ENCODE peak calls at places on chromosomes 2 and 18, in five cellular contexts. D is adrenal gland, F is IMR-90, O is uterus, I is H1. X is an unnamed sample.

GRCh38 chr2:137950238-137950637 is 14.0 kb upstream of the HNMT start:
- DNase-seq in O (no peak), D (no peak), F (no peak), I (no peak), X (no peak)

GRCh38 chr2:80429251-80429650 is 124.7 kb upstream of the LRRTM1 start:
- DNase-seq in D (no peak), I (no peak), F (no peak), O (no peak), X (no peak)

GRCh38 chr2:127139766-127140165 is 32.8 kb upstream of the BIN1 start:
- DNase-seq in I (no peak), D (no peak), F (no peak), O (no peak), X (no peak)

GRCh38 chr2:27211241-27211942 is 449 bp upstream of the ATRAID start:
- DNase-seq in D (no peak), I (no peak), F (no peak), O (no peak), X (peak; percentile 38)

GRCh38 chr18:7358989-7359726 is 128.3 kb downstream of the LRRC30 start:
- DNase-seq in D (no peak), F (no peak), I (no peak), O (no peak), X (no peak)

GRCh38 chr18:59743561-59743960 is 46.3 kb upstream of the CCBE1 start:
- DNase-seq in O (no peak), D (no peak), I (no peak), F (peak; percentile 67), X (no peak)

GRCh38 chr2:27042985-27043634 is 8.4 kb upstream of the AGBL5 start:
- DNase-seq in O (no peak), D (no peak), F (peak; percentile 78), I (no peak), X (no peak)

GRCh38 chr2:240512666-240513535 is 44.9 kb downstream of the ANKMY1 start:
- DNase-seq in F (no peak), D (no peak), I (no peak), O (no peak), X (no peak)

GRCh38 chr2:69645026-69645425 is 1.5 kb upstream of the AAK1 start:
- DNase-seq in O (no peak), D (no peak), I (no peak), F (no peak), X (peak; percentile 33)

GRCh38 chr2:64988420-64989125 is 626 bp upstream of the SLC1A4 start:
- DNase-seq in O (peak; percentile 67), I (no peak), F (peak; percentile 89), D (peak; percentile 75), X (peak; percentile 81)

GRCh38 chr2:203470371-203470770 is 64.7 kb downstream of the RAPH1 start:
- DNase-seq in F (no peak), I (no peak), D (no peak), O (no peak), X (no peak)

GRCh38 chr2:44150473-44150872 is 18.2 kb upstream of the PPM1B start:
- DNase-seq in F (no peak), D (no peak), O (no peak), I (no peak), X (no peak)

GRCh38 chr2:127597984-127598380 is 48.0 kb upstream of the GPR17 start:
- DNase-seq in D (no peak), O (no peak), I (no peak), F (peak; percentile 61), X (no peak)

DNA sequence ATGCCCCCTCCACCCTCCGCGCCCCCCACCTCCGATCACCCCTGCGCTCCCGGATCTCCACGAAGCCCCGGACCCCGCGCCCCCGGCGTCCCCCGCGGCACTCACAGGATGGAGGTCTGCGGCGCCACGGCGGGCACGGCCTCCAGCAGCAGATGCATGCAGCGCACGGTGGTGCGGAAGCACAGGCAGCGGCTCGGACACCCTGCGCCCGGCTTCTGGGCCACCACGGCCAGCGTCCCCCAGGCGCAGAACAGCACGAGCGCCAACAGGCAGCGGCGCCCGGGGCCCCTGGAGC is 217 bp downstream of the PXDN start:
- DNase-seq in I (no peak), F (no peak), O (no peak), D (no peak), X (no peak)
- TF ChIP-seq POLR2A in I (no peak), F (no peak), O (no peak), D (peak; percentile 12), X (no peak)

DNA sequence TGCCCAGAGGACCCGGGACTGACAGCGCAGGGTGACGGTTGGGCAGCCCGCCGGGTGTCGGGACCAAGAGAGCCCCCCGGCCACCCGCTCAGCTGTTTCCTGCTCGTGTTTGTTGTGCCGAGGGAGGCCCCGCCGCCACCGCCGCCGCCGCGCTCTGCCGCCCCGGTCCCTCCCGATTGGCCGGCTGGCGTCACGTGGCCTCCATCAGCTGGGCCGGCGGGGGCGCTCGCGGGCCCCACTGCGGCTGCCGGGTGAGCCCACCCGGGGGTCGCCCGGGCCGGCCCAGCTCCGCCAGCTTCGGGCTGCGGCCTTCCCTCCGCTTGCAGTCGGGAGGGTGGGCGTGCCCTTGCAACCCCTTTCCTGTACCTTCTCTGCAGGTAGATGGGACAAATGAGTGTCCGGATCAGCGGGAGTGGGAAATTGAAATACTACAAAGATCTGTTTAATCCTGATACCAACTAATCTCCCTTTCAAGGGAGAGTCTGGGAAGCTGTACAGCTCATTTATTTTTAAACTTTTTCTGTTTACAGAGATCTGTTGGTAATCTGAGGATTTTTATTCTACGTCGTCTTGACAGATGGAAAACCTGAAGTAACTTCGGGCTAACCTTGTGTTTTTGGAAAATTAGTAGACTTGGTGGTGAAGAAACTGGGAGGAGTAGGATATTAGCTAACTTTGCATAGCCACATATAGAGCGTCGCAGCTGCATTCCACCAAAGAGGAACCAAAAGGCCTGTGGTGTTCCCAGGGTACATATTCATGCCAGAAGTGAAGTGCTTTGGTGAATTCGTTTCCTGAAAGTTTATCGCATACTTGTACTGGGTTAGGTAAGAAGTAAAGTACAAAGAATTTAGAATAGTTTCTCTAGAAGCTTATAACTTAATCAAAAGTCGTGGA is 1.2 kb downstream of the YPEL5 start:
- DNase-seq in D (peak; percentile 75), I (no peak), F (peak; percentile 40), O (peak; percentile 75), X (peak; percentile 94)
- TF ChIP-seq POLR2A in D (peak; percentile 35), I (no peak), F (peak; percentile 14), O (peak; percentile 82), X (peak; percentile 42)

DNA sequence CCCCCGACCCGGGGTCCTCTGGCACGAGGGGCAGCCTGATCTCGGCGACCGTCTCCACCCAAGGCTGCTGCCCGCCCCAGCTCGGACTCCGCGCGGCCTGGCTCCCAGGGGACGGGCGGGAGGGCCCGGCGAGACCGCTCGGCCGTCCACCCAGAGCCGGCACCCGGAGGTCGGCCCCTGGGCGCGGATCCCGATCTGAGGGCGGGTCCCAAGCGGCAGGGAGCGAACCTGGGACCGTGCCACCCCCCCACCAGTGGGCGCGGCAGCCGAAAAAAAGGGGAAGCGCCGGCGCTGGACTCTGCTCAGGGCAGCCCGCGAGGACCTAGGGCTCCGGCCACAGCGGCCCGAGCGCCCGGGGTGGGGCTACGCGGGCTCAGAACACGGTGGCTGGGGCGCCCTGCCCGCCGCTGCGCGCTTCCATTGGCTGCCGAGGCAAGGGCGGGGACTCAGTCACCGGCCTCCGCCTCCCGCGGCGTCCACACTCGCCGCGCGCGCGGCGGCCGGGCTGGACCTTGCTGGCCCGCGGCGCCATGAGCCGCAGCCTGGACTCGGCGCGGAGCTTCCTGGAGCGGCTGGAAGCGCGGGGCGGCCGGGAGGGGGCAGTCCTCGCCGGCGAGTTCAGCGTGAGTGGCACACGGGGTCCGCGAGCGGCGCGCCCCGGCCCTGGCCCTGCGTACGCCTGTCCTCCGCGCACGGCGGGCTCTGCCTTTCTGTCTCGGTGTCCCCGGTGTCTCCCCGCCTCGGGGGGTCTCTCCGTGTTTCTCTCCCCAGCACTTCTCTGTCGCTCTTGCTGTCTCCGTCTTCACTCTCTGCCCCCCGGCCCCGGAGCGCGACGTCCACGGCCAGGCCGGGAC is at the start of gene PTPN18:
- DNase-seq in F (peak; percentile 85), D (peak; percentile 90), O (peak; percentile 89), I (no peak), X (peak; percentile 90)
- TF ChIP-seq POLR2A in F (peak; percentile 72), D (peak; percentile 84), O (peak; percentile 89), I (peak; percentile 36), X (peak; percentile 87)

DNA sequence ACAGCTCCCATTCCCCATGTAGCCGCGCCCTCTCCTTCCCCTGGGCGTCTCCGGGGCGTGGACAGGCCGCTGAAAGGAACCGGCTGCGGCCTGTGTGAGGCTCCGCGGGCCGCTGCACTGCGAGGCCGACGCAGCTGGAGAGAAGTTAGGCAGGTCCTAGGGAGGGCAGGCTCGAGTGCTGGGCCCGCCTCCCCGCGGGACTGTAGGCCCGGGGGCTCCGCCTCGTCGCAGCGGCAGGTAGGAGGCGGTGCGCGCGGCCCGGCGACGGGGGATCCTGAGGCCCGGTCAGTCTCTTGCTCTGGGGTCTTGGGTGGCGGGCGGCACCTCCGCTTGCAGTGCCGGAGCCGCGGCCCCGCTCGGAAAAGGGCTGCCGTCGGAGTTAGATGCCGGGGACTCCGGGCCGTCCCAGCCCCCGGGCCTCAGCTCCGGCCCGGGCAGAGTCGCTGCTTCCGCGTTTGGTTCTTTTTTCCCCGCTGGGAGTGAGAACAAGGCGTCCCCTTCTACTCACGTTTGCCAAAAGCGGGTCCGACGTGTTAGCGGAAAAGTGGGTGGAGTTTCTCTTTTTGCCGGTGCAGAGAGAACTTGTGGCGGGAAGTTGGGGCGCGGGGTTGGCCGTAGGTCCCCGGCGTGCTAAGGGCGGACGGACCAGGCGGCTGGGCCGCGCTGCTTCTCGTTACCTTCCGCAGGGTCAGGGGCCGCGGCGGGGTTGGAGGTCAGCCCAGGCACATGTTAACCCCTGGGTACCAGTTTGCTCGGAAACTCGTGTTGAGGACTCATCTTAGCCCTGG is at the start of gene VRK2:
- DNase-seq in I (peak; percentile 87), F (peak; percentile 87), O (peak; percentile 87), D (peak; percentile 92), X (peak; percentile 94)
- TF ChIP-seq POLR2A in I (peak; percentile 90), F (peak; percentile 56), O (peak; percentile 78), D (peak; percentile 81), X (peak; percentile 94)